ENCODE peak calls at places on chromosome 1, in six cellular contexts. E, W, Z, X, K and S are unnamed samples.

GRCh38 chr1:64823691-64824476 is 79.0 kb downstream of the RAVER2 start:
- DNase-seq in E (peak), W (peak), Z (peak), X (peak), K (peak), S (no peak)

GRCh38 chr1:31054349-31054748 is 11.2 kb downstream of the PUM1 start:
- DNase-seq in E (no peak), W (no peak), Z (no peak), X (no peak), K (no peak), S (no peak)

GRCh38 chr1:5944069-5944847 is 48.0 kb downstream of the NPHP4 start:
- DNase-seq in E (no peak), W (no peak), Z (no peak), X (no peak), K (no peak), S (no peak)

GRCh38 chr1:43933386-43934278 is at the start of gene ARTN:
- DNase-seq in E (no peak), W (no peak), Z (no peak), X (no peak), K (peak), S (peak)

GRCh38 chr1:235708390-235708962 is 58.9 kb upstream of the GNG4 start:
- DNase-seq in E (no peak), W (no peak), Z (no peak), X (no peak), K (no peak), S (no peak)

GRCh38 chr1:203769505-203770343 is 4.7 kb downstream of the LAX1 start:
- DNase-seq in E (no peak), W (peak), Z (peak), X (peak), K (no peak), S (peak)

GRCh38 chr1:14968251-14968812 is 185.2 kb upstream of the TMEM51 start:
- DNase-seq in E (no peak), W (peak), Z (peak), X (peak), K (no peak), S (peak)

GRCh38 chr1:192913683-192914082 is 104.8 kb downstream of the RGS2 start:
- DNase-seq in E (no peak), W (no peak), Z (no peak), X (no peak), K (no peak), S (no peak)

GRCh38 chr1:16139473-16139962 is 16.4 kb downstream of the EPHA2 start:
- DNase-seq in E (no peak), W (no peak), Z (no peak), X (no peak), K (no peak), S (no peak)

GRCh38 chr1:247112479-247112781 is 8.3 kb upstream of the ZNF669 start:
- DNase-seq in E (no peak), W (no peak), Z (no peak), X (no peak), K (no peak), S (no peak)
- H3K4me3 ChIP-seq in E (no peak), W (peak), Z (peak), X (peak), K (peak), S (peak)

DNA sequence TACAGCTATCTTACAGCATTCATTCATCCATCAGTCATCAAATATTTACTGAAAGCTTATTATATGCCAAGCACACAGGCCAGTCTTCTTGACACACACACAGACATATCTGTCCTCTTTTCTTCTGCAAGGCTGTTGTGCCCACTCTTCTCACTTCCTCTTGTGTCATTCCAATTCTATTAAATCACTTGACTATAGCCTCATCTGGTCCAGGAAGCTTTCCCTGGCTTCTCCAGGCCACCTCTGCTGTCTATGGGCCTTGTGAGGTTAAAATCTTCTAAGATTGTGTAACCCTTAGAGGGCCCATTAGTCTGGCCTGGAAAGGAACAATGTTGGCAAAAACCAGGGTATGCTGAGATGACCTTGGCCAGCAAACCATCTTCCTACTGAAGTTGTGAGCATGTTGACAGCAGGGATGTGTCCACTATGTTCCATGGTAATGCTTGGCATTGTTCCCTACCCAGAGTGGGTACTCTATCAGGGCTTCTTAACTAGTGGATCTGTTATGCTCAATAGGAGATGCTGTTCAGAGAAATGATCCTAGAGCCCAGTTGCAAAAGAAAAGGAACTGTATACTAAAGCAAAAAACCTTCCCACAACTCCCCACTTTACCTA is 5.3 kb downstream of the TRAF3IP3 start:
- DNase-seq in E (no peak), W (no peak), Z (no peak), X (no peak), K (no peak), S (no peak)
- H3K4me3 ChIP-seq in E (no peak), W (no peak), Z (no peak), X (no peak), K (no peak), S (no peak)

GRCh38 chr1:21435646-21436487 is 4.1 kb upstream of the NBPF3 start:
- DNase-seq in E (no peak), W (no peak), Z (no peak), X (no peak), K (no peak), S (no peak)
- H3K4me3 ChIP-seq in E (no peak), W (peak), Z (no peak), X (peak), K (no peak), S (no peak)

GRCh38 chr1:156421062-156421938 is 52.3 kb downstream of the RHBG start:
- DNase-seq in E (peak), W (peak), Z (peak), X (peak), K (peak), S (peak)

GRCh38 chr1:156422602-156423091 is 53.6 kb downstream of the RHBG start:
- DNase-seq in E (no peak), W (no peak), Z (no peak), X (no peak), K (no peak), S (no peak)

GRCh38 chr1:156420209-156421061 is 51.4 kb downstream of the RHBG start:
- DNase-seq in E (peak), W (no peak), Z (no peak), X (no peak), K (no peak), S (no peak)

GRCh38 chr1:156423422-156424352 is 54.7 kb downstream of the RHBG start:
- DNase-seq in E (no peak), W (no peak), Z (no peak), X (no peak), K (no peak), S (no peak)

GRCh38 chr1:156421939-156422601 is 53.1 kb downstream of the RHBG start:
- DNase-seq in E (no peak), W (no peak), Z (no peak), X (no peak), K (no peak), S (no peak)
- H3K4me3 ChIP-seq in E (peak), W (peak), Z (peak), X (peak), K (no peak), S (peak)

DNA sequence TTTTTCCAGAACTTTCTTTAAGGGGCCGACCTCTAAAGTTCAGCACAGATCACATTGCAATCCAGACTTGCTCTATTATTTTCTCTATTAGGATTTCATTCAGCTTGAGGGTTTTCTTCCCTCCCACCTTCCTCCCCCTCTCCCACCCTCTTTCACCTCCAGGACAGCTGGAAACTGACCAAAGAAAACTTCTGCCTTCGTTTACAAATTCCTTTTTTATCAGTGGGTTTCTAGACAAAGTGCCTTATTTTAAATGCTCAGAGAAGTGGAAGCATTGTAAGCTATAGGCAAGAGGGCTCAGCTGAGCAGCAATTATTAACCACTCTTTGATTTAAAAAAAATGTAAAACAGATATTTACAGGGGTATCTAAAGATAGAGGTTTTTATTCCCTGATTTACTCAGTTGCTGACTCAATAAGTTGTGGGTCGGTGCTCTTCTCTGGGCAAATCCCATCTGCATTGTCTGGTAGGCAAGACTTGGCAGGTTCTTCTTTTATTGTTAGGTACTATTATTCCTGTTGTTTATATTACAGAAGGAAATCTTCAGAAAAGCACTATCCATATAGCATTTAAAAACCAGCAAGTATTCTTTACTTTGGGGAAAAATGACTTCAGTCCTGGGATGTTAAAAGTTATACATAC is 277.0 kb upstream of the C1orf105 start:
- DNase-seq in E (no peak), W (no peak), Z (no peak), X (no peak), K (no peak), S (peak)
- H3K4me3 ChIP-seq in E (no peak), W (peak), Z (peak), X (peak), K (no peak), S (peak)

DNA sequence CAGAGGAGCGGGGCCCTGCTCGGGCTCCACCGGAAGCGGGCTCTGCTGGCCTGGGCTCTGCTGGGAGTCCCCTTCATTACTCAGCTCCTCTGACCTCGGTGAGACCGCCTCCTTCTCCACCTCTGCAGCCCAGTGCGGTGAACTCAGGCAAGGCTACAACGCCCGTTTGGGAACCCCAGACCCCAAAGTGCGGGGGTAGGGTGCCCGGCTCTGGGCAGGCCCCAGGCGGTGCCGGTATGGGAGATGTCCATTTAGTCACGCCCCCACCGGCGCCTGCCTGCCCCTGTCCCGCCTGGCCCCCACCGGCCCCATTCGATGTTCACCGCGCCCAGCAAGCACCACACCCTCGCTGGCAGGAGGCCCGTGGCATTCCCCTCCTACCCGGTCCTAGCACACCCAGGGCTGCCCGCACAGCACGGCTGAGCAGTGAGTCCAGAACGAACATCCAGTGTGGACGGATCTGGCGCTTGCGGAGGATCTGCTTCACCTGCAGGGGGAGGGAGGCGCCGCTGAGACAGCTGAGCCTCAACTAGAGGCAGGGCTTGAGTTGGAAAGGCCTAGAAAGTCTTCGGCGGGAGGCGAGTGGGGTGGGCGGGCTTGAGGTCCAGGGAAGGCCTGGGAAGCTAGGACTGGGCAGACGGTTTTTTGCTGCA is 10.0 kb downstream of the MAP3K6 start:
- DNase-seq in E (no peak), W (no peak), Z (no peak), X (no peak), K (no peak), S (no peak)
- H3K4me3 ChIP-seq in E (no peak), W (no peak), Z (no peak), X (no peak), K (no peak), S (no peak)

GRCh38 chr1:206575165-206575893 is 36.9 kb downstream of the EIF2D start:
- DNase-seq in E (peak), W (peak), Z (peak), X (no peak), K (no peak), S (no peak)
- H3K4me3 ChIP-seq in E (no peak), W (no peak), Z (no peak), X (no peak), K (no peak), S (no peak)

GRCh38 chr1:121519042-121519755 is 334.4 kb downstream of the SRGAP2C start:
- DNase-seq in E (peak), W (peak), Z (peak), X (peak), K (peak), S (peak)

GRCh38 chr1:121515235-121515634 is 330.5 kb downstream of the SRGAP2C start:
- DNase-seq in E (no peak), W (no peak), Z (no peak), X (no peak), K (no peak), S (no peak)

GRCh38 chr1:121518726-121519041 is 333.9 kb downstream of the SRGAP2C start:
- DNase-seq in E (no peak), W (no peak), Z (no peak), X (no peak), K (no peak), S (no peak)

GRCh38 chr1:121517586-121518230 is 332.9 kb downstream of the SRGAP2C start:
- DNase-seq in E (no peak), W (no peak), Z (no peak), X (no peak), K (no peak), S (no peak)

GRCh38 chr1:121516279-121516967 is 331.6 kb downstream of the SRGAP2C start:
- DNase-seq in E (peak), W (peak), Z (peak), X (no peak), K (no peak), S (peak)
- H3K4me3 ChIP-seq in E (no peak), W (no peak), Z (no peak), X (no peak), K (no peak), S (no peak)